ENCODE peak calls at places on chromosomes 11 and 22, in six cellular contexts. C is transverse colon; Q is mesenchymal stem cell; H is CD8-positive, alpha-beta T cell; G is GM23338; I is endodermal cell. T is an unnamed sample.

GRCh38 chr11:61505640-61506155 is 2.9 kb upstream of the LRRC10B start:
- DNase-seq in C (no peak), Q (no peak), H (no peak), G (no peak), I (no peak), T (peak; percentile 83)

GRCh38 chr22:38448945-38449745 is 5.9 kb downstream of the KCNJ4 start:
- DNase-seq in C (no peak), Q (no peak), H (no peak), G (no peak), I (no peak), T (no peak)

GRCh38 chr11:35139883-35140282 is 912 bp downstream of the CD44 start:
- DNase-seq in C (no peak), Q (peak; percentile 40), H (no peak), G (no peak), I (no peak), T (peak; percentile 28)

GRCh38 chr11:108601150-108601549 is 7.6 kb upstream of the EXPH5 start:
- DNase-seq in C (no peak), Q (no peak), H (no peak), G (no peak), I (no peak), T (no peak)

GRCh38 chr11:129143335-129143734 is 48.8 kb downstream of the ARHGAP32 start:
- DNase-seq in C (peak; percentile 81), Q (peak; percentile 99), H (no peak), G (no peak), I (no peak), T (peak; percentile 99)

GRCh38 chr22:39664485-39665200 is 94.1 kb downstream of the CACNA1I start:
- DNase-seq in C (peak; percentile 24), Q (no peak), H (peak; percentile 30), G (peak; percentile 94), I (peak; percentile 97), T (no peak)

GRCh38 chr11:76219243-76219642 is 12.9 kb upstream of the WNT11 start:
- DNase-seq in C (no peak), Q (no peak), H (no peak), G (no peak), I (no peak), T (no peak)

GRCh38 chr11:117470576-117470975 is 142.9 kb downstream of the CEP164 start:
- DNase-seq in C (no peak), Q (no peak), H (no peak), G (no peak), I (no peak), T (no peak)

GRCh38 chr11:82191690-82192089 is 542.0 kb downstream of the FAM181B start:
- DNase-seq in C (no peak), Q (no peak), H (no peak), G (no peak), I (no peak), T (no peak)

GRCh38 chr22:29382575-29383328 is 5.6 kb downstream of the AP1B1 start:
- DNase-seq in C (peak; percentile 67), Q (no peak), H (no peak), G (no peak), I (no peak), T (no peak)
- H3K36me3 ChIP-seq in C (no peaks in the 10 kb centered on the region), Q (peaks cover 4% of the 10 kb centered on the region), H (no peaks in the 10 kb centered on the region), G (no peaks in the 10 kb centered on the region), I (peaks cover 36% of the 10 kb centered on the region), T (peaks cover 18% of the 10 kb centered on the region)

GRCh38 chr22:44025171-44026065 is 1.3 kb downstream of the PARVB start:
- DNase-seq in C (peak; percentile 83), Q (no peak), H (no peak), G (peak; percentile 36), I (no peak), T (no peak)
- H3K4me3 ChIP-seq in C (peak overlapping the region; percentile 67), Q (no peak overlapping the region), H (no peak overlapping the region), G (peak overlapping the region; percentile 57), I (no peak overlapping the region), T (peak overlapping the region; percentile 85)

GRCh38 chr11:8370812-8371515 is 107.3 kb upstream of the LMO1 start:
- DNase-seq in C (no peak), Q (no peak), H (no peak), G (no peak), I (peak; percentile 20), T (no peak)
- H3K36me3 ChIP-seq in C (no peaks in the 10 kb centered on the region), Q (no peaks in the 10 kb centered on the region), H (no peaks in the 10 kb centered on the region), G (no peaks in the 10 kb centered on the region), I (no peaks in the 10 kb centered on the region), T (no peaks in the 10 kb centered on the region)

GRCh38 chr11:17381156-17381555 is 7.3 kb downstream of the KCNJ11 start:
- DNase-seq in C (no peak), Q (no peak), H (no peak), G (no peak), I (no peak), T (no peak)
- H3K4me3 ChIP-seq in C (no peak overlapping the region), Q (no peak overlapping the region), H (no peak overlapping the region), G (no peak overlapping the region), I (no peak overlapping the region), T (no peak overlapping the region)

GRCh38 chr11:118763038-118763437 is 27.9 kb downstream of the DDX6 start:
- DNase-seq in C (no peak), Q (no peak), H (no peak), G (no peak), I (no peak), T (no peak)
- H3K36me3 ChIP-seq in C (peaks cover 86% of the 10 kb centered on the region), Q (peaks cover 93% of the 10 kb centered on the region), H (peaks cover 75% of the 10 kb centered on the region), G (peaks cover 61% of the 10 kb centered on the region), I (peaks cover 86% of the 10 kb centered on the region), T (peaks cover 86% of the 10 kb centered on the region)

DNA sequence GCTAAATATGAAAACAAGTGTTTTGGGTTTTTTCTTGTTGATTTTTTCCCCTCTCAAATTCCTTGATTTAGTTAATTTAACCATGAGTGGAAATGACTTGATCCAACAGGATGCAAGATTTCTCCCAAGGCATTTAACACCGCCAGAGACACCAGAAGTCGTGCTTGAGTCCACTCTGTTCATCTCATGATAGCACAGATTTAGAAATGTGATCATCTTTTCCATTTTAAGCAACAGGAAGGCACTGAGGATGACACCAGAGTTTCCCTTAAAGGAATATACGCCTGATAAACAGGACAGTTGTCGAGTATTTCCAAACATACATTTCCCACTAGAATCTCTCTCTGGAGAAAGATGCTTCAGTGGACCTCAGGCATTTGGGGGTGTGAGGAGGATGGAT is 318.7 kb downstream of the CADM1 start:
- DNase-seq in C (no peak), Q (peak; percentile 33), H (no peak), G (no peak), I (no peak), T (no peak)
- H3K4me3 ChIP-seq in C (no peak overlapping the region), Q (no peak overlapping the region), H (no peak overlapping the region), G (no peak overlapping the region), I (no peak overlapping the region), T (no peak overlapping the region)

GRCh38 chr11:111659201-111659600 is 57.0 kb downstream of the SIK2 start:
- DNase-seq in C (no peak), Q (no peak), H (no peak), G (peak; percentile 20), I (no peak), T (no peak)
- H3K36me3 ChIP-seq in C (no peaks in the 10 kb centered on the region), Q (peaks cover 10% of the 10 kb centered on the region), H (no peaks in the 10 kb centered on the region), G (no peaks in the 10 kb centered on the region), I (no peaks in the 10 kb centered on the region), T (peaks cover 1% of the 10 kb centered on the region)

DNA sequence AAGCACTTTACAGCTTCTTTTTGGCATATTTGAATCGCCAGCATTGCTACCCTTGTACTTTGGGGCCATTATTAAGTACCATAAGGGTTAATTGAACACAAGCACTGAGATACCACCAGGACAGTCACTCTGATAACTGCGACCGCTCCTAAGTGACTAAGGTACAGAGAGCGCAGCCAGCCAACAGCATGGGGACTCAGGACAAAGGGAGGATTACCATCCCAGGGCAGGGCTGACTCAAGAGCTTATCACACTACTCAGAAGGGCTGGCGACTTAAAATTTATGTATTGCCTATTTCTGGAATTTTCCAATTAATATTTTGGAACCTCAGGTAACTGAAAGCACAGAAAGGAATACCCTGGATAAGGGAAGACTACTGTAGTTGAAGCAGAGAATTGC is 479 bp downstream of the ZNF280A start:
- DNase-seq in C (no peak), Q (no peak), H (no peak), G (no peak), I (no peak), T (peak; percentile 14)
- H3K4me3 ChIP-seq in C (no peak overlapping the region), Q (no peak overlapping the region), H (no peak overlapping the region), G (no peak overlapping the region), I (peak overlapping the region; percentile 74), T (peak overlapping the region; percentile 44)